ENCODE peak calls at places on chromosome X, in seven cellular contexts. T is fibroblast of mammary gland, Q is astrocyte of the spinal cord, B is left ventricle myocardium inferior, A is hepatocyte, F is upper lobe of right lung, D is IMR-90. O is an unnamed sample.

GRCh38 chrX:41097326-41097725 is 12.1 kb downstream of the USP9X start:
- DNase-seq in A (no peak), F (no peak), D (no peak), B (no peak), T (no peak), Q (no peak), O (no peak)

GRCh38 chrX:84340981-84341380 is 153.0 kb upstream of the RPS6KA6 start:
- DNase-seq in A (no peak), Q (peak), T (peak), D (peak), F (no peak), B (no peak), O (peak)

GRCh38 chrX:91279479-91279878 is 155.2 kb upstream of the PABPC5 start:
- DNase-seq in Q (no peak), F (no peak), A (no peak), B (no peak), D (no peak), T (no peak), O (no peak)

GRCh38 chrX:80354966-80355465 is 65.2 kb upstream of the TENT5D start:
- DNase-seq in T (no peak), F (no peak), D (no peak), Q (no peak), B (no peak), A (no peak), O (no peak)

GRCh38 chrX:96004386-96004785 is 680.3 kb upstream of the DIAPH2 start:
- DNase-seq in Q (peak), B (no peak), F (no peak), T (peak), D (peak), A (no peak), O (peak)

GRCh38 chrX:106481341-106481740 is 130.4 kb upstream of the RADX start:
- DNase-seq in T (peak), F (no peak), B (no peak), Q (peak), D (peak), A (peak), O (peak)

GRCh38 chrX:134990475-134991473 is at the start of gene SMIM10:
- DNase-seq in Q (peak), D (peak), A (peak), F (peak), B (peak), T (peak), O (peak)

GRCh38 chrX:40448793-40449192 is 132.0 kb upstream of the ATP6AP2 start:
- DNase-seq in F (no peak), T (no peak), A (no peak), D (no peak), B (no peak), Q (no peak), O (no peak)

GRCh38 chrX:34873500-34874225 is 68.9 kb upstream of the FAM47B start:
- DNase-seq in B (no peak), A (no peak), D (peak), T (peak), Q (peak), F (no peak), O (no peak)

GRCh38 chrX:66022742-66023725 is 16.8 kb downstream of the VSIG4 start:
- DNase-seq in A (no peak), F (no peak), B (no peak), T (no peak), Q (no peak), D (no peak), O (no peak)

GRCh38 chrX:292900-293897 is 12.0 kb downstream of the PLCXD1 start:
- DNase-seq in T (no peak), B (no peak), F (peak), Q (no peak), A (no peak), D (no peak), O (no peak)

GRCh38 chrX:112048707-112049106 is 33.9 kb downstream of the TRPC5 start:
- DNase-seq in A (peak), Q (no peak), D (no peak), F (no peak), B (no peak), T (no peak), O (no peak)

GRCh38 chrX:21295246-21295820 is 78.9 kb upstream of the CNKSR2 start:
- DNase-seq in F (no peak), Q (no peak), A (no peak), T (no peak), B (no peak), D (no peak), O (no peak)

GRCh38 chrX:29233592-29234179 is 646.4 kb downstream of the IL1RAPL1 start:
- DNase-seq in Q (no peak), T (no peak), A (no peak), F (no peak), B (no peak), D (no peak), O (no peak)

GRCh38 chrX:139776614-139777013 is 68.6 kb upstream of the MCF2 start:
- DNase-seq in A (no peak), D (no peak), T (no peak), Q (no peak), F (no peak), B (no peak), O (no peak)

GRCh38 chrX:45806410-45807121 is 605.9 kb upstream of the DIPK2B start:
- DNase-seq in Q (peak), B (no peak), T (peak), F (no peak), A (peak), D (peak), O (peak)

GRCh38 chrX:107894038-107894437 is 68.4 kb downstream of the MID2 start:
- DNase-seq in Q (peak), T (peak), D (peak), B (no peak), F (no peak), A (peak), O (peak)

GRCh38 chrX:43655961-43656494 is at the start of gene MAOA:
- DNase-seq in D (no peak), Q (no peak), A (peak), F (peak), T (peak), B (peak), O (peak)

GRCh38 chrX:44025611-44026010 is 52.4 kb upstream of the NDP start:
- DNase-seq in A (peak), F (no peak), T (peak), B (no peak), D (peak), Q (peak), O (peak)

GRCh38 chrX:49039598-49040375 is 3.4 kb downstream of the TFE3 start:
- DNase-seq in A (peak), T (peak), F (peak), B (peak), D (peak), Q (peak), O (peak)

GRCh38 chrX:129831486-129831885 is 12.2 kb downstream of the ZDHHC9 start:
- DNase-seq in T (no peak), B (peak), D (no peak), A (no peak), F (no peak), Q (no peak), O (no peak)

GRCh38 chrX:118221257-118221656 is 104.6 kb upstream of the KLHL13 start:
- DNase-seq in F (no peak), B (no peak), D (no peak), A (no peak), Q (no peak), T (no peak), O (no peak)

GRCh38 chrX:144918936-144919335 is 328.4 kb upstream of the SPANXN1 start:
- DNase-seq in D (no peak), Q (no peak), T (no peak), B (no peak), A (no peak), F (no peak), O (no peak)

GRCh38 chrX:108811891-108812290 is 75.5 kb upstream of the IRS4 start:
- DNase-seq in F (no peak), Q (no peak), D (no peak), B (no peak), A (no peak), T (no peak), O (no peak)

GRCh38 chrX:96619588-96619987 is 65.1 kb upstream of the DIAPH2 start:
- DNase-seq in Q (no peak), F (no peak), T (no peak), A (no peak), B (no peak), D (peak), O (peak)

GRCh38 chrX:77785400-77785745 is 643 bp downstream of the ATRX start:
- DNase-seq in Q (peak), D (peak), B (no peak), A (peak), F (no peak), T (peak), O (no peak)

GRCh38 chrX:19544693-19545305 is 29.5 kb upstream of the MAP3K15 start:
- DNase-seq in Q (peak), B (no peak), A (peak), D (peak), F (no peak), T (peak), O (peak)

GRCh38 chrX:41276661-41277506 is 57.1 kb upstream of the DDX3X start:
- DNase-seq in Q (no peak), D (no peak), T (no peak), B (no peak), F (no peak), A (no peak), O (no peak)

GRCh38 chrX:13658602-13659001 is 5.7 kb downstream of the TCEANC start:
- DNase-seq in T (peak), D (peak), Q (peak), F (no peak), A (peak), B (no peak), O (peak)
- TF ChIP-seq CTCF in T (peak), D (peak), Q (peak), F (peak), A (peak), B (peak), O (peak)

GRCh38 chrX:50470103-50471031 is at the start of gene DGKK:
- DNase-seq in A (peak), D (no peak), Q (no peak), T (no peak), F (peak), B (no peak), O (no peak)
- H3K4me3 ChIP-seq in A (peak), D (no peak), Q (no peak), T (no peak), F (no peak), B (peak), O (no peak)

DNA sequence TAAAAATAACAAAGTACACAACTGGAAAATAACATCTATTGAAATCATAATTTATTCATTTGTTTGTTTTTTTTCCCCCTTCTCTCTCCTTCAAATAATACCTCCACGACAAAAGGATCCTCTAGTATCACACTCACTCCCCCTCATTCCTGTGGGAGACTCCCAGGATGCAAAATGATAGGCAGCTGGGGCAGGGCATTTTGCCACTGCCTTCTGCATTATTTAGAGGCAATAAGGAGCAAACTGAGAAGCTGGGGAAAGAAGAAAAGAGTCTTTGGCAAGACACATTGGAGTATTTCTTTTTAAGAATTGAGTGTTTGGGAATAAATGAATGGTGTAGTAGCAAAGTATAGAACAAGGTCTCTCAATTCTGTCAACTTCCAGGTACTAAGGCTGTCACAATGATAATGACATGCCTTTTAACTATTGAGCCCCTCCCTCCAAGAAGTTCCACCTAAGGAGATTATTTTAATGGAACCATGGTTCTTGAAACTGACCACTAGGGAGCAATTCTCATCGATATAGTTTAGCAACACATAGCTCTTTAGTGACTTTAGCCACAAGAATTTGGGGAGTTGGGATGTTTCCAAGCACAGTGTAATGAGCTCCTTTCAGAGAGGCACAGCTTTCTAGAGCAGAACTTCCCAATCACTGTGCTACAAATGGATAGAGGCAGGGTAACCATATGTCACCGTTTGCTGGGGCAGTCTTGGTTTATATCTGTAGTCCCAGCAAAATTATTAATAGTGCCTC is 303.3 kb downstream of the FRMPD4 start:
- DNase-seq in T (peak), Q (peak), B (no peak), A (no peak), F (no peak), D (peak), O (peak)
- TF ChIP-seq CTCF in T (peak), Q (no peak), B (no peak), A (no peak), F (no peak), D (peak), O (peak)

DNA sequence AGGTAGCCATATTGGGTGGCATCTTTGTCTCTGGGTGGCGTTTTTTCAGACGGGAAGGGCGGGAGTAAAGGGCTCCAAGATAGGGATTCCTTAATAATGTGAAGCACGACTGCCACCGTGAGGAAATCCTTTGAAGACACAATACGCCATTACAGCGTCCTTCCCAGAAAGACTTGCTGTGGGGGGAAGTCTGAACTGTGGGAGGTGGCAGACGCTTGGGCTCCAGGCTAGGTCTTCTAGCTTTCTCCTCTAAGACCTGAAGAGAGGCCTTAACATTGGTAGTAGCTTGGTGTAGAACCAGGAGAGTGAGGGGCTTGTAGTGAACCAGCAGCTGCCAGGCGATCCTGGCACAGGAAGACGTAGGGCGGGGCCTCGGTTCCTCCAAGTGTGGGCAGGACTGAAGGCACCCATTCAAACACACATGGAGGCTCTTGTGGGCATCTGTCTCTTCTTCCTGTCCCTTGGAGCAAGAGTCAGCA is 197.3 kb downstream of the OR13H1 start:
- DNase-seq in T (peak), D (peak), A (no peak), F (no peak), B (no peak), Q (peak), O (no peak)
- H3K4me3 ChIP-seq in T (peak), D (peak), A (no peak), F (no peak), B (no peak), Q (peak), O (no peak)

GRCh38 chrX:2913118-2913517 is 16.0 kb downstream of the ARSD start:
- DNase-seq in F (no peak), D (no peak), B (no peak), A (no peak), Q (no peak), T (no peak), O (no peak)
- TF ChIP-seq CTCF in F (no peak), D (no peak), B (no peak), A (peak), Q (no peak), T (peak), O (peak)

DNA sequence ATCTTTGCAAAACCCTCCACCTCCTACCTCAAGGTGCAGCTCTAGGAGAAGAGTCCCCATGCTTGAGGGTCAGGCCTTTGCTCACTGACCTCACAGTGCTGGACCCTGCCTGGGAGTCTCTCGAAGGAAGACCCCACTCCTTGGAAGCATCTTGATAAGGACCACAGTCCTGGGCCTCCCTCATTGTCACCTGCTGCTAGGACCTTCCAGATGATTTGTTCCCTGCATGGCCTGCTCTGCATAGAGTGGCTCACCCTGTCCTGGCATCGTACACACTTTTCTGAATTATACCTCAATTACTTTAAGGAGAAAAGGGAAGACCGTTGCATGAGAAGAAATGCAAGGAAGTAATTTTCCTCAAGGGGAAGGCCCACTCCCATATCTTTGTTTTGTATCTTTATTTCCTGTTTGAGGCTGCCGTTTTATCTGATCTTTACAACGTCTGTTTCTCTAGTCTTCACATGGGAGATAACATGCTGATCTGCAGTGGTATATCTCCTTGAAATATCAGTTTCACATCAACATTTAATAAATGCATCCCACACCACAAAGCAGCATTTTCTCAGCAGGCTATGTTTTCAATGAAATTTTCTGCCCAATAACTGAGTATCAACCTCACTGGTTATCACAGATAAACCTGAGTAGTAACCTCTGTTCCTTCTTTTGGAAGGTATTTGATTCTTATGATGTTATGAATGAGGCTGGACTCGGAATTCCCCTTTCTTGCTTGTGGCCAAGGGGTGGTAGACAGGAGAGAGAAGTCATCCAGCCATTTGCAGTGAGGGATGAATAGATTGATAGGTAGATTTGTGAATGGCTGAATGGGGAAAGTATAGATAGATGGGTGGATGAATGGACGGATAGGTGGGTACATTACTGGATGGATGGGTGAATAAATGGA is 15.0 kb upstream of the AKAP17A start:
- DNase-seq in A (no peak), F (peak), D (no peak), T (no peak), B (no peak), Q (no peak), O (no peak)
- H3K4me3 ChIP-seq in A (no peak), F (no peak), D (no peak), T (no peak), B (no peak), Q (no peak), O (no peak)

GRCh38 chrX:38462257-38462656 is 99.1 kb upstream of the TSPAN7 start:
- DNase-seq in A (no peak), Q (no peak), T (no peak), B (no peak), D (no peak), F (no peak), O (no peak)

GRCh38 chrX:38452603-38453002 is 100.2 kb downstream of the OTC start:
- DNase-seq in Q (no peak), B (no peak), F (no peak), A (no peak), D (no peak), T (no peak), O (no peak)

GRCh38 chrX:38458071-38458470 is 103.3 kb upstream of the TSPAN7 start:
- DNase-seq in D (no peak), Q (no peak), B (no peak), F (no peak), A (peak), T (peak), O (no peak)
- TF ChIP-seq CTCF in D (no peak), Q (no peak), B (peak), F (peak), A (peak), T (no peak), O (no peak)

DNA sequence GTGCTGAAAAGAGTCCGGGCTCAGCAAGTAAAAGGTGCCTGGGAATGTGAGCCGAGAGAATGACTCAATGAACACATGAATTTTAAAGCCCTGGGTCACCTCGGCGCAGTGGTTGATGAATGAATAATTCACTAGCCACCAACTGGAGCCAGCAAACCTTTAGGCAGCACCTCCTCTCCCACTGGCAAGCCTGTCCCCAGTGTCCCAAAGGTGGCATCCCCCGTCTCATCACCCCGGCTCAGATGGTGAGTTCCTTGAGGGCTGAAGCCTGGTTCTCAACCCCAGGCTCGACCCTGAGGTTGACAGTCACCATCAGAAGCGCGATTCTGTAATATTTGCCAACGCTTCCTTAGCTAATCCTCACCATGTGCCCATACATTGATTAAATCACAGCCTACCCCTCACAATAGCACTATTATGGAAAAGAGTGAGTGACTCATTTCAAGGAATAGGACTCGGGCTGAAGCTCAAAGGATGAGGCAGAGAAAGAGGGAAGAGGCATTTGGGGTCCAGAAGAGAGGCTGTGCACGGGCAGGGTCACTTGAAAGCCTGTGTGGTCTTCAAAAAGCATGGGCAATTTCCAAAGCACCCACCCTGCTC is 2.7 kb upstream of the CCNQ start:
- DNase-seq in F (no peak), Q (no peak), D (no peak), T (no peak), B (no peak), A (no peak), O (no peak)
- H3K4me3 ChIP-seq in F (no peak), Q (no peak), D (no peak), T (no peak), B (no peak), A (no peak), O (no peak)

DNA sequence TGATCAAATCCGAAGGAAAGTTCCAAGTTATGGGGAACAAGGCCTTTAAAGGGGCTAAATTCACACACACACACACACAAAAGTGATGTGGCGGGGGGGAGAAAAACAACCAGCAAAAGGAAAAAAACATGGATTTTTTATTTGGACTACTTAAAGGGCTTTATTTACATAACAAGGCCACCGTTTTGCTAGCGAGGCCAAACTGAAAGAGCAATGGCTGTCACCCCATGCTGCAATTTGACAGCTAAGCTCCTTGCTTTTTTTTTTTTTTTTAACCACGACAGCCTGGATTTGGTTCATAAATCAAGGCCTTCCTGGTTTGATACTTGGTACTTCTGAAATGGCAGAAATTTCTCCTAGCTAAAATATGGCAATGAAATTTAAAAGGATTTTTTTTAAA is 99.6 kb upstream of the PTCHD1 start:
- DNase-seq in T (no peak), A (no peak), Q (no peak), B (no peak), D (no peak), F (no peak), O (no peak)
- TF ChIP-seq CTCF in T (no peak), A (no peak), Q (no peak), B (no peak), D (no peak), F (no peak), O (no peak)

O was measured in foreskin fibroblast.